ENCODE peak calls at places on chromosome 13, in six cellular contexts. W is C1 segment of cervical spinal cord; K is stimulated activated CD4-positive, alpha-beta T cell treated with anti-CD3 and anti-CD28 coated beads, Interleukin-1b, Interleukin-23, amount 100 ng/mL, for 1 hour; A is HAP-1; T is NCI-H1092; Q is retinal pigment epithelial cell. D is an unnamed sample.
A peak's percentile ranks its signal among the peaks of the same experiment; 100 is the strongest.

GRCh38 chr13:26523007-26523406 is 34.5 kb upstream of the WASF3 start:
- DNase-seq in W (no peak), T (no peak), Q (no peak), K (no peak), A (no peak), D (no peak)

GRCh38 chr13:23081246-23081645 is 99.5 kb upstream of the SGCG start:
- DNase-seq in K (no peak), W (no peak), T (no peak), A (no peak), Q (no peak), D (no peak)

GRCh38 chr13:95221991-95222732 is 79.1 kb downstream of the ABCC4 start:
- DNase-seq in A (no peak), Q (no peak), T (no peak), W (no peak), K (no peak), D (no peak)

GRCh38 chr13:66565261-66565660 is 664.9 kb downstream of the PCDH9 start:
- DNase-seq in T (no peak), Q (no peak), K (no peak), W (no peak), A (no peak), D (no peak)

GRCh38 chr13:25494708-25495411 is 123.1 kb downstream of the ATP8A2 start:
- DNase-seq in A (no peak), K (no peak), Q (no peak), T (peak; percentile 87), W (no peak), D (no peak)

GRCh38 chr13:43864921-43865320 is 14.6 kb downstream of the CCDC122 start:
- DNase-seq in K (no peak), T (no peak), Q (no peak), A (no peak), W (no peak), D (no peak)

GRCh38 chr13:50910483-50910805 is 853 bp downstream of the RNASEH2B start:
- DNase-seq in T (no peak), K (no peak), A (peak; percentile 58), W (no peak), Q (no peak), D (peak; percentile 23)

GRCh38 chr13:21999666-22000065 is 328.8 kb downstream of the FGF9 start:
- DNase-seq in Q (no peak), A (no peak), T (no peak), W (no peak), K (no peak), D (no peak)

GRCh38 chr13:108214511-108215383 is 589 bp downstream of the LIG4 start:
- DNase-seq in T (no peak), Q (no peak), K (no peak), A (no peak), W (peak; percentile 6), D (no peak)

GRCh38 chr13:114001331-114002008 is 27.6 kb upstream of the C13orf46 start:
- DNase-seq in W (no peak), Q (no peak), T (no peak), A (no peak), K (no peak), D (no peak)

GRCh38 chr13:27915301-27916207 is 4.2 kb upstream of the PDX1 start:
- DNase-seq in Q (no peak), A (no peak), T (no peak), W (no peak), K (no peak), D (no peak)

GRCh38 chr13:112168771-112169170 is 101.8 kb downstream of the SOX1 start:
- DNase-seq in K (no peak), A (no peak), W (no peak), T (no peak), Q (no peak), D (no peak)

GRCh38 chr13:45446181-45446580 is 18.6 kb upstream of the COG3 start:
- DNase-seq in K (no peak), Q (no peak), W (no peak), T (no peak), A (no peak), D (no peak)

GRCh38 chr13:36675213-36675536 is 1.4 kb downstream of the SERTM1 start:
- DNase-seq in A (no peak), K (no peak), W (no peak), Q (no peak), T (no peak), D (no peak)

GRCh38 chr13:39684531-39685137 is 29.2 kb downstream of the COG6 start:
- DNase-seq in W (no peak), T (no peak), Q (peak; percentile 15), K (no peak), A (no peak), D (peak; percentile 50)

GRCh38 chr13:104900186-104900817 is 1635.2 kb downstream of the EFNB2 start:
- DNase-seq in A (no peak), K (no peak), T (no peak), W (no peak), Q (no peak), D (no peak)

GRCh38 chr13:21676611-21677021 is 5.7 kb downstream of the FGF9 start:
- DNase-seq in W (no peak), Q (no peak), T (no peak), K (no peak), A (peak; percentile 17), D (no peak)

GRCh38 chr13:111051656-111052232 is 63.4 kb upstream of the ARHGEF7 start:
- DNase-seq in T (no peak), A (no peak), Q (no peak), W (no peak), K (no peak), D (no peak)

GRCh38 chr13:107650081-107650701 is 565.1 kb downstream of the LIG4 start:
- DNase-seq in W (no peak), K (no peak), T (no peak), Q (peak; percentile 10), A (peak; percentile 73), D (no peak)

GRCh38 chr13:77345150-77345780 is 18.4 kb upstream of the MYCBP2 start:
- DNase-seq in K (no peak), Q (no peak), T (peak; percentile 71), A (no peak), W (no peak), D (no peak)

GRCh38 chr13:105116966-105117365 is 1418.5 kb downstream of the EFNB2 start:
- DNase-seq in Q (no peak), T (no peak), K (no peak), A (no peak), W (no peak), D (no peak)

GRCh38 chr13:79796116-79796515 is 315.2 kb downstream of the NDFIP2 start:
- DNase-seq in T (no peak), W (no peak), K (no peak), Q (no peak), A (no peak), D (no peak)

GRCh38 chr13:101305981-101306411 is 110.3 kb downstream of the NALCN start:
- DNase-seq in W (no peak), K (no peak), A (no peak), Q (no peak), T (no peak), D (peak; percentile 12)

GRCh38 chr13:59809564-59809963 is 354.2 kb downstream of the DIAPH3 start:
- DNase-seq in W (no peak), K (no peak), A (no peak), Q (no peak), T (no peak), D (no peak)

GRCh38 chr13:76711515-76712182 is 174.6 kb downstream of the KCTD12 start:
- DNase-seq in A (no peak), T (no peak), K (no peak), W (no peak), Q (peak; percentile 92), D (peak; percentile 78)

GRCh38 chr13:44726214-44726613 is 150.1 kb upstream of the TSC22D1 start:
- DNase-seq in A (no peak), T (no peak), W (no peak), Q (no peak), K (no peak), D (no peak)

GRCh38 chr13:73451120-73452029 is 392.6 kb downstream of the KLF5 start:
- DNase-seq in K (no peak), A (no peak), Q (no peak), T (no peak), W (no peak), D (no peak)

D was measured in COLO829.